ENCODE peak calls at places on chromosomes 11 and 22, in ten cellular contexts. X, L, T, U, H, Y, C, D, V and W are unnamed samples.

GRCh38 chr11:111303476-111303875 is 5.1 kb downstream of the POU2AF3 start:
- DNase-seq in X (no peak), L (no peak), T (peak; percentile 71), U (peak; percentile 68), H (no peak), Y (no peak), C (no peak), D (no peak), V (no peak), W (no peak)

GRCh38 chr22:35629406-35630234 is 12.5 kb upstream of the MB start:
- DNase-seq in X (no peak), L (peak; percentile 70), T (peak; percentile 84), U (no peak), H (no peak), Y (no peak), C (peak; percentile 97), D (peak; percentile 69), V (no peak), W (peak; percentile 9)

GRCh38 chr22:27400811-27401210 is 400.7 kb downstream of the MN1 start:
- DNase-seq in X (no peak), L (no peak), T (no peak), U (no peak), H (no peak), Y (no peak), C (no peak), D (no peak), V (no peak), W (no peak)

GRCh38 chr22:19495562-19496323 is 16.0 kb downstream of the CDC45 start:
- DNase-seq in X (no peak), L (no peak), T (no peak), U (no peak), H (no peak), Y (no peak), C (peak; percentile 18), D (no peak), V (peak; percentile 35), W (no peak)

GRCh38 chr22:23922921-23923320 is 28.7 kb downstream of the MIF start:
- DNase-seq in X (no peak), L (no peak), T (no peak), U (no peak), H (no peak), Y (no peak), C (peak; percentile 0), D (no peak), V (no peak), W (no peak)

GRCh38 chr11:66126064-66126463 is 56.0 kb downstream of the PACS1 start:
- DNase-seq in X (no peak), L (no peak), T (no peak), U (no peak), H (no peak), Y (no peak), C (no peak), D (no peak), V (no peak), W (no peak)

GRCh38 chr11:69378303-69379141 is 84.6 kb downstream of the MYEOV start:
- DNase-seq in X (no peak), L (no peak), T (no peak), U (no peak), H (no peak), Y (peak; percentile 46), C (no peak), D (no peak), V (no peak), W (no peak)

GRCh38 chr22:37815593-37815992 is 7.6 kb upstream of the GALR3 start:
- DNase-seq in X (no peak), L (no peak), T (no peak), U (no peak), H (no peak), Y (no peak), C (no peak), D (no peak), V (no peak), W (no peak)

GRCh38 chr11:12234216-12234615 is 123.8 kb downstream of the MICAL2 start:
- DNase-seq in X (no peak), L (no peak), T (no peak), U (no peak), H (no peak), Y (no peak), C (no peak), D (no peak), V (no peak), W (no peak)

GRCh38 chr11:108685419-108686161 is 20.7 kb downstream of the DDX10 start:
- DNase-seq in X (no peak), L (no peak), T (no peak), U (no peak), H (no peak), Y (no peak), C (no peak), D (no peak), V (no peak), W (no peak)

GRCh38 chr11:112963368-112963955 is 2.2 kb downstream of the NCAM1 start:
- DNase-seq in X (no peak), L (no peak), T (no peak), U (no peak), H (no peak), Y (peak; percentile 67), C (no peak), D (no peak), V (no peak), W (peak; percentile 49)

GRCh38 chr11:121696947-121697346 is 244.2 kb upstream of the SORL1-AS1 start:
- DNase-seq in X (no peak), L (no peak), T (no peak), U (no peak), H (no peak), Y (no peak), C (no peak), D (no peak), V (no peak), W (no peak)

GRCh38 chr22:38461414-38462081 is 6.3 kb upstream of the KDELR3 start:
- DNase-seq in X (no peak), L (peak; percentile 77), T (peak; percentile 81), U (peak; percentile 39), H (peak; percentile 28), Y (peak; percentile 90), C (peak; percentile 81), D (peak; percentile 74), V (no peak), W (peak; percentile 17)

GRCh38 chr11:64118871-64119495 is 46.9 kb downstream of the MACROD1 start:
- DNase-seq in X (no peak), L (no peak), T (no peak), U (no peak), H (no peak), Y (no peak), C (no peak), D (no peak), V (no peak), W (no peak)

GRCh38 chr11:31237819-31238771 is 131.4 kb downstream of the DCDC1 start:
- DNase-seq in X (no peak), L (no peak), T (no peak), U (no peak), H (no peak), Y (no peak), C (no peak), D (no peak), V (no peak), W (no peak)

GRCh38 chr11:110069158-110069737 is 23.9 kb upstream of the ZC3H12C start:
- DNase-seq in X (no peak), L (no peak), T (peak; percentile 41), U (no peak), H (no peak), Y (no peak), C (peak; percentile 68), D (no peak), V (no peak), W (peak; percentile 72)

GRCh38 chr11:46417711-46418110 is 26.1 kb upstream of the CHRM4 start:
- DNase-seq in X (no peak), L (no peak), T (no peak), U (no peak), H (no peak), Y (no peak), C (no peak), D (no peak), V (no peak), W (no peak)

GRCh38 chr11:30328676-30329075 is 5.8 kb downstream of the ARL14EP start:
- DNase-seq in X (no peak), L (no peak), T (no peak), U (no peak), H (no peak), Y (no peak), C (peak; percentile 34), D (no peak), V (no peak), W (no peak)

GRCh38 chr11:93743316-93743715 is 1.8 kb downstream of the C11orf54 start:
- DNase-seq in X (no peak), L (no peak), T (no peak), U (no peak), H (no peak), Y (peak; percentile 68), C (no peak), D (no peak), V (no peak), W (no peak)

GRCh38 chr11:33920838-33921613 is 29.1 kb upstream of the LMO2 start:
- DNase-seq in X (no peak), L (peak; percentile 77), T (no peak), U (no peak), H (no peak), Y (no peak), C (no peak), D (peak; percentile 64), V (no peak), W (no peak)

GRCh38 chr11:67054851-67055523 is 1.7 kb upstream of the RHOD start:
- DNase-seq in X (no peak), L (no peak), T (peak; percentile 81), U (no peak), H (no peak), Y (peak; percentile 93), C (peak; percentile 41), D (no peak), V (no peak), W (no peak)

GRCh38 chr11:124177344-124177743 is 5.8 kb upstream of the OR10D3 start:
- DNase-seq in X (no peak), L (no peak), T (no peak), U (no peak), H (no peak), Y (no peak), C (no peak), D (no peak), V (no peak), W (no peak)

GRCh38 chr22:46563381-46564083 is 26.1 kb upstream of the CELSR1 start:
- DNase-seq in X (peak; percentile 40), L (peak; percentile 80), T (peak; percentile 74), U (peak; percentile 68), H (peak; percentile 62), Y (peak; percentile 91), C (peak; percentile 73), D (peak; percentile 85), V (peak; percentile 60), W (peak; percentile 42)

GRCh38 chr11:70002433-70002832 is 75.7 kb upstream of the ANO1 start:
- DNase-seq in X (no peak), L (no peak), T (no peak), U (no peak), H (peak; percentile 3), Y (no peak), C (no peak), D (no peak), V (no peak), W (no peak)

GRCh38 chr11:108483163-108483562 is 15.0 kb downstream of the POGLUT3 start:
- DNase-seq in X (no peak), L (no peak), T (no peak), U (no peak), H (no peak), Y (no peak), C (no peak), D (no peak), V (no peak), W (no peak)

GRCh38 chr11:94423467-94423866 is 22.2 kb upstream of the GPR83 start:
- DNase-seq in X (no peak), L (no peak), T (no peak), U (no peak), H (no peak), Y (peak; percentile 49), C (no peak), D (no peak), V (no peak), W (no peak)

GRCh38 chr22:33851240-33851639 is 69.0 kb downstream of the LARGE1 start:
- DNase-seq in X (no peak), L (no peak), T (no peak), U (no peak), H (no peak), Y (no peak), C (no peak), D (no peak), V (no peak), W (no peak)

GRCh38 chr11:117193130-117194020 is 5.8 kb upstream of the TAGLN start:
- DNase-seq in X (no peak), L (no peak), T (no peak), U (no peak), H (no peak), Y (no peak), C (no peak), D (no peak), V (no peak), W (no peak)